ENCODE peak calls at places on chromosome 9, in ten cellular contexts. P is chondrocyte, J is OCI-LY7, C is heart right ventricle, V is HFF-Myc, Z is fibroblast of the aortic adventitia, E is heart left ventricle, M is Calu3, U is Peyer's patch, F is fibroblast of mammary gland. O is an unnamed sample.

GRCh38 chr9:95246547-95246946 is 71.0 kb downstream of the FANCC start:
- DNase-seq in P (no peak), J (no peak), C (no peak), V (no peak), Z (no peak), E (no peak), M (no peak), U (no peak), F (no peak), O (no peak)

GRCh38 chr9:68446836-68447235 is 90.4 kb downstream of the PGM5 start:
- DNase-seq in P (no peak), J (no peak), C (no peak), V (no peak), Z (no peak), E (no peak), M (no peak), U (no peak), F (no peak), O (no peak)

GRCh38 chr9:131530546-131530929 is 525 bp downstream of the UCK1 start:
- DNase-seq in P (no peak), J (peak; percentile 29), C (no peak), V (no peak), Z (peak; percentile 10), E (peak; percentile 43), M (peak; percentile 41), U (peak; percentile 63), F (peak; percentile 18), O (peak; percentile 39)

GRCh38 chr9:130731355-130731754 is 37.8 kb downstream of the EXOSC2 start:
- DNase-seq in P (no peak), J (no peak), C (no peak), V (no peak), Z (no peak), E (no peak), M (no peak), U (no peak), F (no peak), O (no peak)

GRCh38 chr9:127559247-127559680 is 52.8 kb upstream of the STXBP1 start:
- DNase-seq in P (no peak), J (no peak), C (no peak), V (no peak), Z (no peak), E (no peak), M (no peak), U (no peak), F (no peak), O (no peak)

GRCh38 chr9:95383198-95383673 is 65.7 kb upstream of the FANCC start:
- DNase-seq in P (no peak), J (no peak), C (no peak), V (peak; percentile 44), Z (peak; percentile 64), E (no peak), M (no peak), U (no peak), F (peak; percentile 13), O (no peak)

GRCh38 chr9:4926239-4926638 is 58.8 kb upstream of the JAK2 start:
- DNase-seq in P (no peak), J (no peak), C (no peak), V (no peak), Z (no peak), E (no peak), M (no peak), U (no peak), F (no peak), O (no peak)

GRCh38 chr9:129834489-129835127 is 467 bp downstream of the C9orf78 start:
- DNase-seq in P (no peak), J (peak; percentile 33), C (no peak), V (no peak), Z (no peak), E (no peak), M (peak; percentile 3), U (no peak), F (no peak), O (peak; percentile 60)

GRCh38 chr9:70049672-70050271 is 6.1 kb downstream of the MAMDC2 start:
- DNase-seq in P (no peak), J (no peak), C (peak; percentile 74), V (no peak), Z (peak; percentile 74), E (peak; percentile 77), M (no peak), U (no peak), F (peak; percentile 83), O (no peak)

GRCh38 chr9:91716815-91717214 is 233.2 kb downstream of the ROR2 start:
- DNase-seq in P (no peak), J (no peak), C (no peak), V (no peak), Z (no peak), E (no peak), M (no peak), U (no peak), F (no peak), O (no peak)

GRCh38 chr9:20707708-20708107 is 23.6 kb downstream of the FOCAD start:
- DNase-seq in P (no peak), J (no peak), C (no peak), V (no peak), Z (no peak), E (no peak), M (no peak), U (no peak), F (no peak), O (no peak)

GRCh38 chr9:20702565-20702964 is 18.5 kb downstream of the FOCAD start:
- DNase-seq in P (no peak), J (no peak), C (no peak), V (no peak), Z (no peak), E (no peak), M (no peak), U (no peak), F (no peak), O (no peak)

GRCh38 chr9:20701058-20701457 is 17.0 kb downstream of the FOCAD start:
- DNase-seq in P (no peak), J (no peak), C (no peak), V (no peak), Z (peak; percentile 32), E (no peak), M (no peak), U (no peak), F (no peak), O (no peak)

GRCh38 chr9:20698799-20699198 is 14.7 kb downstream of the FOCAD start:
- DNase-seq in P (no peak), J (no peak), C (no peak), V (no peak), Z (no peak), E (no peak), M (no peak), U (no peak), F (no peak), O (no peak)

DNA sequence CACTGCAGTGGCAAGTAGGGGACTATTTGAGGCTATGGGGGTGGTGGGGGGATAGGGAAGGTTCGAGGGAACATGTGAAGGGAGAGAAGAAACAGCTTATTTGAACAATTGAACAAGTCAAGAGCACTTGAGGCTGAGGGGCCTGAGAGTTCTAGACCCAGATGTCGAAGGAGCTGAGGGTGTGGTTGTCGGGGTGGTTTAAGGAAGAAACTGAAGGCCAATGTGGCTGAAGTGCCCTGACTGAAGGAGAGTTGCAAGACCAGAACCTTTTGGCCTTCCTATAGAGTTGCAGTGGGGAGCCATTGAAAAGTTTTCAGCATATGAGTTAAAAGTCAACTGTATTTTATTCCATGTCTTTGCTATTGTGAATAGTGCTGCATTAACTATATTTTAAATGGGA is 19.1 kb downstream of the FOCAD start:
- DNase-seq in P (no peak), J (no peak), C (no peak), V (no peak), Z (no peak), E (no peak), M (no peak), U (no peak), F (no peak), O (no peak)
- TF ChIP-seq CTCF in P (no peak), J (no peak), C (no peak), V (no peak), Z (no peak), E (no peak), M (no peak), U (no peak), F (no peak), O (no peak)

DNA sequence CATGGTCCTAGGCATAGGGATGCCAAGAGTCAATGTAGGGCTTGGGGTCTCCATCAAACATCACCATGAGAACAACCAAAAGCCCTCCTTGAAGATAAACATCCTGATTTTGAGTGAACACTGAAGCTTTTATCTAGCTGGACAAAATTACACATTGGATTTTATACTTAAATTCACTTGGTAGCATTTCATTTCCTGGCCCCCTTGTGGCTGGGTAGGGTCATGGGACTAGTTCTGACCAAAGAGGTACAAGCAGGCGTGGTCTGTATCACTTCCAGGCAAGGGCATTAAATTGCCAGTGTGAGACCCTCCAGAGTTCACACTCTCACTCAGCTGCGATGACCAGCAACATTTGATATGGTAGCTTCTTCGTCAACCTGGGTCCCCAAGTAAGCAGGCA is 320.3 kb downstream of the ACTL7B start:
- DNase-seq in P (no peak), J (peak; percentile 7), C (no peak), V (no peak), Z (no peak), E (no peak), M (no peak), U (no peak), F (peak; percentile 50), O (no peak)
- TF ChIP-seq CTCF in P (peak; percentile 69), J (peak; percentile 71), C (peak; percentile 27), V (peak; percentile 57), Z (peak; percentile 42), E (peak; percentile 49), M (peak; percentile 16), U (peak; percentile 42), F (peak; percentile 52), O (no peak)

GRCh38 chr9:132551556-132551955 is 30.9 kb upstream of the BARHL1 start:
- DNase-seq in P (peak; percentile 77), J (no peak), C (no peak), V (no peak), Z (no peak), E (no peak), M (no peak), U (no peak), F (no peak), O (no peak)
- TF ChIP-seq CTCF in P (no peak), J (no peak), C (no peak), V (no peak), Z (no peak), E (no peak), M (no peak), U (no peak), F (no peak), O (no peak)

DNA sequence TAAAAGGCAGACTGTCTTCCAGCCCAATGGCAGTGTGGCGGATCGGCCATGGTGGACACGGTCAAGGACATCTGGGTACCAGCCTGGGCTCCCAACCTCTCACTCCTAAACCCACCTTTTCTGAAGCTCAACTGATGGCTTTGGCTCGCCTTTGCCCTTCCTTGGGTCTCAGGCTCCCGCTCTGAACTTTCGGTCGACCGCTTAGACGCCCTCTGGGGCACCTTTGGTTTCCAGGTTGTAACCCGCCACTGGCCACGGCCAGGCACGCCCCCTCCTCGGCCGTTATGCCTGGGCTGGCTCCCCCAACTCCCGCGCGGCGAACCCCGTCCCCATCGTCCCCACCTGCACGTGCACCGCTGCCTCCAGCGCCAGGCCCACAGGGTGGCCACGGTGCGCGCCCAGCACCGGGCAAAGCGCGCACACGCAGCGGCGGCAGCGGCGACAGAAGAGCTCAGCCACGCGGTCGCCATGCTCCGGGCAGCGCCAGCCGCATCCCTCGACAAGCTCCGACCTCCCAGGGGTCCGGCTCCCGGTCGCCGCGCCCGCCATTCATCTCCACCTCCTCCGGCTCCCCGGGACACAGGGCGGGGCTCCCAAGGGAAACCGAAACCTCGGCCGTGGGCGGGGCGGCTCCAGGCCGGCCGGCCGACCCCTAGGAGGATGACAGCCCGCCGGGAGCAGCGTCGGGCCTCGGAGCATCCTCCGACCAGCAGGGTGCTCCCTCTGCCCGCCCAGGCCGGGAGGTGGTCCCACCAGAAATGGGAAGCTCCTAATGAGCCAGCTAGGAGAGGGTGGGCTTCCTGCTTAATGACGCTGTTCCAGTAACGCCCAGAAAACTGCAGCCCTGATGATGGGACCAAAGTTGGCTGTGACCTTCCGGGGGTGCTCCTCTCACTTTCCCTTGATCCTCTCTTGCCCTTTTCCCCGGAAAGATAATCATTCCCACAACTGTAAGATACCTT is at the start of gene TRIM14:
- DNase-seq in P (peak; percentile 78), J (peak; percentile 59), C (peak; percentile 66), V (peak; percentile 32), Z (peak; percentile 19), E (peak; percentile 61), M (peak; percentile 75), U (peak; percentile 89), F (peak; percentile 44), O (peak; percentile 72)
- TF ChIP-seq CTCF in P (peak; percentile 54), J (peak; percentile 34), C (peak; percentile 18), V (peak; percentile 27), Z (no peak), E (peak; percentile 17), M (no peak), U (peak; percentile 21), F (peak; percentile 19), O (no peak)

O was measured in activated CD8-positive, alpha-beta T cell treated with anti-CD3 and anti-CD28 coated beads for 36 hours.